ENCODE peak calls at places on chromosomes 6 and 20, in four cellular contexts. I, L, Z and M are unnamed samples.

GRCh38 chr6:36374956-36375355 is 12.5 kb downstream of the ETV7 start:
- DNase-seq in L (no peak), I (no peak), Z (no peak), M (no peak)

GRCh38 chr6:42979523-42980177 is 669 bp upstream of the PEX6 start:
- DNase-seq in I (no peak), Z (no peak), L (no peak), M (no peak)

GRCh38 chr6:22053385-22053997 is 243.3 kb downstream of the PRL start:
- DNase-seq in Z (no peak), L (no peak), I (no peak), M (no peak)

GRCh38 chr20:42986143-42986773 is 203.4 kb downstream of the PTPRT start:
- DNase-seq in L (no peak), I (no peak), Z (no peak), M (no peak)

GRCh38 chr6:107847844-107848802 is 24.0 kb upstream of the SCML4 start:
- DNase-seq in I (peak; percentile 82), L (peak; percentile 71), Z (peak; percentile 96), M (peak; percentile 88)

GRCh38 chr20:58310291-58310782 is 822 bp downstream of the RAB22A start:
- DNase-seq in L (peak; percentile 16), I (peak; percentile 19), Z (no peak), M (no peak)

GRCh38 chr6:129959358-129959930 is 58.9 kb upstream of the L3MBTL3 start:
- DNase-seq in Z (peak; percentile 28), L (no peak), I (no peak), M (no peak)

GRCh38 chr6:136334465-136334846 is 44.8 kb upstream of the BCLAF1 start:
- DNase-seq in Z (no peak), I (no peak), L (no peak), M (no peak)

GRCh38 chr6:35810831-35811698 is 5.9 kb downstream of the LHFPL5 start:
- DNase-seq in Z (no peak), I (no peak), L (peak; percentile 34), M (no peak)

GRCh38 chr20:35539756-35540212 is 2.1 kb upstream of the ERGIC3 start:
- DNase-seq in I (peak; percentile 73), L (no peak), Z (peak; percentile 57), M (peak; percentile 82)

GRCh38 chr6:142746524-142746923 is 198.5 kb downstream of the HIVEP2 start:
- DNase-seq in L (peak; percentile 42), Z (peak; percentile 32), I (peak; percentile 39), M (peak; percentile 33)
- TF ChIP-seq CTCF in L (peak; percentile 26), Z (peak; percentile 43), I (peak; percentile 30), M (peak; percentile 19)

GRCh38 chr20:22245139-22245538 is 339.2 kb downstream of the FOXA2 start:
- DNase-seq in I (no peak), L (no peak), Z (no peak), M (no peak)

GRCh38 chr20:22243063-22243462 is 341.3 kb downstream of the FOXA2 start:
- DNase-seq in I (no peak), L (no peak), Z (no peak), M (no peak)

DNA sequence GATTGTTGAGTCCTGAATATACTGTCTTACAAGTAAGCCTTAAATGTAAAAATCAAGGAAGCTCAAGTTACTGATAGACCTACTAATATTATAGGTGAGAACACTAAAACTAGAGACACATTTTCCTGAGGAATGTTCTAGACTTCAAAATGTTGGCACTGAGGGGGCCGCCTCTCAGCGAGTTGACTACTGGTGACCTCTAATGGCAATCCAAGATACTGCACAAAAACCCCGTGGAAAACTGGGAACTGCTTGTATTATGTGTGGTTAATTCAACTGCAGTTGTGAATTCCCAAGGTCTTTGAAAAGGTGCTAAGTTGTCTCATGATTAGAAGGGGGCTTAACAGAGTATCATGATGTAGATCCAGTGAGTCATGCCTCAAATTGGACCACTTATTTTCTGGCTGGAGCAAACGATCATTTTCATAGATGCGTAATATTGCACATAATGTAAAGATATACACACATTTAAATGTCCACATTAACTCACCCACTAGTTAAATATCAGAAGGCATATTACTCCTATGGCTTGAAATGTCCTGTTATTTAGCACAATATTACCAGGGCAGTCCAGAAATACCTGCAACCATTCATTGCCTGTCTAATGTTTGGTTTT is 336.2 kb downstream of the FOXA2 start:
- DNase-seq in L (no peak), Z (peak; percentile 41), I (peak; percentile 8), M (peak; percentile 15)
- TF ChIP-seq CTCF in L (no peak), Z (peak; percentile 73), I (peak; percentile 34), M (peak; percentile 44)

DNA sequence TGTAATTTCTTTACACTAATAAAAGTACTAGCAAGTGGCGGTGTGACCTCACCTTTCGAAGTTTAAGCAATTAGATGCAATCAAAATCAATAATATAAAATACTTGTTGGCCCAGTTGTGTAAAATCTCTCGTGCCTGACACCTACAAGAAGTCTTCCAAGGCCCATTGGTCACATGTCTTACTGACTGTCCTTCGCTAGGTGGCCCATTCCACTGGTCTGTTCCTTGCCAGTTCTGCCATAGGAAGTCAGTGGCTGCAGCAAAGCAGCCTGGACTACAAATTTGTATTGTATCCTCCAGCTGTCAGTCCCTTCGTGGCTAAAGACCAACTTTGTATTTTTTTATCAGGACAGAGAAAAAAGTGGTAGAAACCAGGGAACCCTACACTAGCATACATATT is 61.8 kb downstream of the CYB5R4 start:
- DNase-seq in I (no peak), Z (no peak), L (no peak), M (no peak)
- TF ChIP-seq CTCF in I (no peak), Z (no peak), L (no peak), M (no peak)

GRCh38 chr6:123263981-123264380 is 267.9 kb downstream of the CLVS2 start:
- DNase-seq in I (no peak), L (no peak), Z (no peak), M (no peak)
- TF ChIP-seq CTCF in I (no peak), L (no peak), Z (no peak), M (no peak)

GRCh38 chr6:73823046-73823735 is 127.2 kb downstream of the CD109 start:
- DNase-seq in L (peak; percentile 3), I (no peak), Z (no peak), M (no peak)

DNA sequence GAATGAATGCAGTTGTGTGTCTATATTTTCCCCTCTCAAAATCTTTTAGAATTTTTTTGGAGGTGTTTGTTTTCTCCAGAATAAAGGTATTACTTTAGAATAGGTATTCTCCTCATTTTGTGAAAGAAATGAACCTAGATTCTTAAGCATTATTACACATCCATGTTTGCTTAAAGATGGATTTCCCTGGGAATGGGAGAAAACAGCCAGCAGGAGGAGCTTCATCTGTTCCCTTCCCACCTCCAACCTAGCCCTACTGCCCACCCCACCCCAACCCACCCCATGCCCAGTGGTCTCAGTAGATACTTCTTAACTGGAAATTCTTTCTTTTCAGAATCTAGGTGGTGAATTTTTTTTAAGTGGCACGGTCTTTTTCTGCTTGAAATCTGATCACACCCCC is 127.8 kb downstream of the CD109 start:
- DNase-seq in I (no peak), Z (no peak), L (no peak), M (no peak)
- TF ChIP-seq CTCF in I (no peak), Z (no peak), L (no peak), M (no peak)